ENCODE peak calls at places on chromosomes 16 and 17, in six cellular contexts. D is IMR-90, O is neural progenitor cell, G is GM23248, F is HCT116, B is OCI-LY7. P is an unnamed sample.

GRCh38 chr16:68074850-68075249 is 10.3 kb upstream of the NFATC3 start:
- DNase-seq in D (no peak), O (no peak), G (no peak), F (no peak), B (peak; percentile 99), P (peak; percentile 19)

GRCh38 chr17:10063730-10064221 is 134.6 kb downstream of the GAS7 start:
- DNase-seq in D (peak; percentile 31), O (no peak), G (peak; percentile 65), F (no peak), B (no peak), P (no peak)

GRCh38 chr17:7651097-7651958 is 602 bp downstream of the ATP1B2 start:
- DNase-seq in D (no peak), O (peak; percentile 70), G (no peak), F (no peak), B (no peak), P (no peak)

GRCh38 chr17:80979547-80980378 is 11.9 kb upstream of the CHMP6 start:
- DNase-seq in D (no peak), O (no peak), G (no peak), F (no peak), B (no peak), P (no peak)

GRCh38 chr16:46947900-46948547 is 25.4 kb downstream of the DNAJA2 start:
- DNase-seq in D (peak; percentile 49), O (peak; percentile 56), G (peak; percentile 69), F (peak; percentile 29), B (peak; percentile 67), P (peak; percentile 65)

GRCh38 chr17:80786887-80787286 is 204.8 kb upstream of the CHMP6 start:
- DNase-seq in D (no peak), O (no peak), G (no peak), F (no peak), B (no peak), P (no peak)

GRCh38 chr17:13755851-13756250 is 154.1 kb upstream of the HS3ST3A1 start:
- DNase-seq in D (no peak), O (no peak), G (no peak), F (no peak), B (no peak), P (peak; percentile 29)

GRCh38 chr17:31586946-31587345 is 195.5 kb downstream of the RAB11FIP4 start:
- DNase-seq in D (no peak), O (no peak), G (peak; percentile 61), F (no peak), B (no peak), P (no peak)

GRCh38 chr16:80034469-80034826 is 433.9 kb upstream of the MAF start:
- DNase-seq in D (no peak), O (no peak), G (no peak), F (no peak), B (no peak), P (no peak)

GRCh38 chr17:82215095-82215971 is 2.7 kb upstream of the CCDC57 start:
- DNase-seq in D (no peak), O (no peak), G (peak; percentile 76), F (no peak), B (no peak), P (peak; percentile 4)

GRCh38 chr17:13351046-13351445 is 250.7 kb downstream of the HS3ST3A1 start:
- DNase-seq in D (peak; percentile 69), O (no peak), G (peak; percentile 77), F (no peak), B (no peak), P (no peak)

GRCh38 chr16:13708361-13708760 is 211.6 kb upstream of the ERCC4 start:
- DNase-seq in D (no peak), O (no peak), G (no peak), F (no peak), B (no peak), P (no peak)

GRCh38 chr17:78999947-79000395 is 9.6 kb downstream of the CANT1 start:
- DNase-seq in D (no peak), O (no peak), G (no peak), F (no peak), B (no peak), P (no peak)

GRCh38 chr16:24970708-24971107 is 44.5 kb downstream of the ARHGAP17 start:
- DNase-seq in D (no peak), O (no peak), G (no peak), F (no peak), B (no peak), P (no peak)

GRCh38 chr16:24966031-24966430 is 49.1 kb downstream of the ARHGAP17 start:
- DNase-seq in D (no peak), O (no peak), G (no peak), F (no peak), B (no peak), P (no peak)

GRCh38 chr16:24969071-24969470 is 46.1 kb downstream of the ARHGAP17 start:
- DNase-seq in D (no peak), O (no peak), G (no peak), F (no peak), B (no peak), P (no peak)

GRCh38 chr16:24966599-24966998 is 48.6 kb downstream of the ARHGAP17 start:
- DNase-seq in D (no peak), O (no peak), G (no peak), F (no peak), B (no peak), P (no peak)

GRCh38 chr16:24967074-24967473 is 48.1 kb downstream of the ARHGAP17 start:
- DNase-seq in D (no peak), O (no peak), G (no peak), F (no peak), B (no peak), P (no peak)
- H4K20me1 ChIP-seq in D (no peaks in the 10 kb centered on the region), O (peaks cover 5% of the 10 kb centered on the region), G (no peaks in the 10 kb centered on the region), F (no peaks in the 10 kb centered on the region), B (no peaks in the 10 kb centered on the region), P (no peaks in the 10 kb centered on the region)

GRCh38 chr16:74661064-74661463 is 5.6 kb downstream of the RFWD3 start:
- DNase-seq in D (no peak), O (no peak), G (no peak), F (no peak), B (no peak), P (no peak)

GRCh38 chr16:74659041-74659440 is 7.6 kb downstream of the RFWD3 start:
- DNase-seq in D (no peak), O (no peak), G (no peak), F (no peak), B (no peak), P (no peak)

GRCh38 chr16:74654536-74654935 is 12.1 kb downstream of the RFWD3 start:
- DNase-seq in D (no peak), O (peak; percentile 3), G (no peak), F (no peak), B (no peak), P (no peak)

GRCh38 chr16:74660383-74660782 is 6.3 kb downstream of the RFWD3 start:
- DNase-seq in D (no peak), O (no peak), G (no peak), F (no peak), B (no peak), P (no peak)

DNA sequence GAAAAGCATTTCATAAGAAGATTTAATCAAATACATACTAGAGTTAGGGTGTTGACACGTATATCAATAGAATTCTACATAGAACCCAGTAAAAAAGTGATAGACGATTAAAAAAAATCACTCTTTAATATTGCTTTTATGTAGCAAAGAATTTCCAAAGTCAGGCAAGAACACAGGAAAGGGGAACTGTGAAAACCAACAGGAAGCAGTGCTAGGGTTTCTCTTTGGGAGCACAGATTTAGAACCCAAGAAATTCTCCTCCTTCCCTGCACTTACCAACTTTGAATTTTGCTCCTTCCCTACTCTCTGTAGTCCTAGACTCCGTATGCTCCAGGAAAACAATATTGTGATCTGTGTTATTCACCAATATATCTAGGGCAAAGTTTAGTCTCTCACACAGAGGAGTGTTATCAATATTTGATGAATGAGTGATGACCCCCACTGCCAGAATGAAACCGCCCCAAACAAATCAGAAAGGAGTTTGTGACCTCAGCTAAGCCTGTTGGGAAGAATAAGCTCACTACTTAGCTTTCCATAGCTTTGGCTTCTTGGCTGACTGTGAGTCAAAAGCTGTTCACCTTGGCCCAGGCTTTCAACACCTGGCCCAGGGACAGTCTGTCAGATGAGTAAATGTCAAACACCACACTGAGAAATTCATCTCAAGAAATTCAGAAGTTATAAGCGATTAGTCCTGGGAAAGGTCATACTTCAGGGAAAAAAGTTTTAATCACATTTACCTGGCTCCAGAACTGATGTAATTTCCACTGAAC is 8.6 kb downstream of the RFWD3 start:
- DNase-seq in D (no peak), O (no peak), G (no peak), F (no peak), B (no peak), P (no peak)
- H4K20me1 ChIP-seq in D (peaks cover 27% of the 10 kb centered on the region), O (peaks cover 88% of the 10 kb centered on the region), G (peaks cover 4% of the 10 kb centered on the region), F (peaks cover 39% of the 10 kb centered on the region), B (peaks cover 66% of the 10 kb centered on the region), P (peaks cover 3% of the 10 kb centered on the region)

DNA sequence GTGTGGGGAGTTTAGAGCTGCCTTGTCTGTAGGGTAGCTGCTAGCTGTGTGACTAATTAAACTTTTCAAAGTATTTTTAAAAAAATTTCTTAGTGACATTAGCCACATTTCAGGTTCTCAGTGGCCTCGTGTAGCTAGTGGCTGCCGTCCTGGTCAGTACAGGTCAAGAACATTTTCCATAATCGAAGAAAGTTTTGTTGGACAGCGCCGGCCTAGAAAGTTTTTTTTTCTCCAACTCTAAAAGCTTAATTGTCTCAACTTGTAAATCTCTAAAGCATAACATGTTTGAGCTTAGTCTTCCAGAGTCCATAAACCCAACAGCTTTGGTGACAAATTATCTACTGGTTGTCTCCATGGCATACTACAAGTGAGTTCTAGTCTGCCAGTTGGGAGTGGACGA is 4.3 kb downstream of the AKAP1 start:
- DNase-seq in D (no peak), O (no peak), G (no peak), F (no peak), B (no peak), P (no peak)
- H4K20me1 ChIP-seq in D (peaks cover 4% of the 10 kb centered on the region), O (peaks cover 62% of the 10 kb centered on the region), G (no peaks in the 10 kb centered on the region), F (peaks cover 17% of the 10 kb centered on the region), B (peaks cover 53% of the 10 kb centered on the region), P (peaks cover 50% of the 10 kb centered on the region)

GRCh38 chr17:77465358-77466041 is 324.7 kb downstream of the SEC14L1 start:
- DNase-seq in D (peak; percentile 77), O (peak; percentile 74), G (peak; percentile 79), F (no peak), B (peak; percentile 96), P (peak; percentile 85)
- H4K20me1 ChIP-seq in D (peaks cover 95% of the 10 kb centered on the region), O (peaks cover 78% of the 10 kb centered on the region), G (peaks cover 24% of the 10 kb centered on the region), F (no peaks in the 10 kb centered on the region), B (no peaks in the 10 kb centered on the region), P (no peaks in the 10 kb centered on the region)

GRCh38 chr17:64655704-64656103 is 6.4 kb downstream of the SMURF2 start:
- DNase-seq in D (no peak), O (no peak), G (no peak), F (no peak), B (no peak), P (no peak)
- H4K20me1 ChIP-seq in D (peaks cover 78% of the 10 kb centered on the region), O (peaks cover 17% of the 10 kb centered on the region), G (no peaks in the 10 kb centered on the region), F (peaks cover 11% of the 10 kb centered on the region), B (peaks cover 10% of the 10 kb centered on the region), P (peaks cover 4% of the 10 kb centered on the region)

DNA sequence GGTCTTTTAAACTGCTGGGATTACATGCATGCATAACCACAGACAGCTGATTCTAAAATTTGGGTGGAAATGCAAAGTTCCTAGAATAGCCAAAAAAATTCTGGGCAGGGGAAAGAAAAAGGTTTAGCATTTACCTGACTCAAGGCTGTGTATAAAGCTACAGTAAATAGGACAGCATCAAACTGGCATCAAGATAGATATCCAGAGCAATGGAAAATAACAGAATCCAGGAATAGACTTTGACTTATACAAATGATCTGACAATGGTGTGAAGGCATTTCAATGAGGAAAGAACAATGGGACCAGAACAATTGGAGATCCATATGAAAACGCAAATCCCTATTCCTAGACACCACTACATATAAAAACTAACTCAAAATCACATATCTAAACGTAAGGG is 12.9 kb downstream of the ANKFY1 start:
- DNase-seq in D (no peak), O (no peak), G (no peak), F (no peak), B (no peak), P (no peak)
- H4K20me1 ChIP-seq in D (peaks cover 73% of the 10 kb centered on the region), O (peaks cover 57% of the 10 kb centered on the region), G (peaks cover 21% of the 10 kb centered on the region), F (peaks cover 13% of the 10 kb centered on the region), B (peaks cover 44% of the 10 kb centered on the region), P (no peaks in the 10 kb centered on the region)

P was measured in MM.1S.